ENCODE peak calls at places on chromosomes 12 and 14, in nine cellular contexts. R, P, Y, W, D, F, B, N and U are unnamed samples.
A peak's percentile ranks its signal among the peaks of the same experiment; 100 is the strongest.

GRCh38 chr14:100874411-100875091 is 29.0 kb downstream of the RTL1 start:
- DNase-seq in B (no peak), R (no peak), W (no peak), D (no peak), N (no peak), F (no peak), P (no peak), Y (no peak), U (no peak)

GRCh38 chr14:88929656-88930436 is 105.4 kb downstream of the TTC8 start:
- DNase-seq in P (no peak), R (no peak), Y (no peak), W (no peak), N (no peak), F (no peak), D (peak; percentile 12), B (no peak), U (no peak)

GRCh38 chr14:35826218-35826951 is at the start of gene BRMS1L:
- DNase-seq in W (peak; percentile 99), P (peak; percentile 100), R (peak; percentile 97), D (peak; percentile 99), B (peak; percentile 99), Y (peak; percentile 99), N (peak; percentile 98), F (peak; percentile 99), U (peak; percentile 95)

GRCh38 chr12:131803995-131804521 is 24.1 kb upstream of the MMP17 start:
- DNase-seq in N (no peak), B (no peak), Y (no peak), R (no peak), F (no peak), W (no peak), P (peak; percentile 65), D (no peak), U (no peak)

GRCh38 chr12:121255433-121255832 is 41.1 kb downstream of the CAMKK2 start:
- DNase-seq in B (no peak), R (no peak), P (no peak), D (no peak), N (no peak), W (no peak), F (no peak), Y (no peak), U (no peak)

GRCh38 chr12:30440826-30441602 is 254.7 kb downstream of the IPO8 start:
- DNase-seq in R (peak; percentile 27), N (no peak), W (no peak), B (no peak), D (peak; percentile 35), F (no peak), Y (no peak), P (peak; percentile 66), U (peak; percentile 43)

GRCh38 chr12:1591543-1591942 is 2.8 kb downstream of the FBXL14 start:
- DNase-seq in D (no peak), F (no peak), N (no peak), P (peak; percentile 43), Y (no peak), B (no peak), W (no peak), R (no peak), U (no peak)

GRCh38 chr12:94055528-94055927 is 92.8 kb upstream of the PLXNC1 start:
- DNase-seq in D (no peak), P (no peak), R (no peak), N (no peak), Y (no peak), B (no peak), F (no peak), W (no peak), U (no peak)

GRCh38 chr14:74459289-74459946 is 33.4 kb upstream of the SYNDIG1L start:
- DNase-seq in B (peak; percentile 39), Y (no peak), N (no peak), P (peak; percentile 72), F (no peak), R (peak; percentile 66), W (no peak), D (peak; percentile 48), U (no peak)

GRCh38 chr12:115897718-115898117 is 379.8 kb downstream of the MED13L start:
- DNase-seq in F (no peak), R (no peak), N (no peak), Y (no peak), B (no peak), D (no peak), P (no peak), W (no peak), U (no peak)

GRCh38 chr14:54747616-54748015 is 155.0 kb downstream of the GCH1 start:
- DNase-seq in B (no peak), N (no peak), W (no peak), F (no peak), P (no peak), D (no peak), Y (no peak), R (no peak), U (no peak)

GRCh38 chr12:24754690-24755638 is 193.9 kb downstream of the BCAT1 start:
- DNase-seq in P (peak; percentile 72), W (no peak), N (no peak), D (no peak), R (peak; percentile 65), F (no peak), B (no peak), Y (no peak), U (no peak)

GRCh38 chr12:109683316-109683715 is 30.3 kb upstream of the FAM222A start:
- DNase-seq in N (no peak), D (no peak), R (no peak), F (no peak), Y (no peak), P (no peak), W (no peak), B (no peak), U (no peak)

GRCh38 chr14:88630565-88630964 is 67.7 kb downstream of the ZC3H14 start:
- DNase-seq in N (no peak), R (no peak), Y (no peak), F (no peak), B (no peak), D (peak; percentile 18), P (peak; percentile 90), W (no peak), U (no peak)

GRCh38 chr14:75127903-75128595 is 1.2 kb upstream of the NEK9 start:
- DNase-seq in F (no peak), Y (no peak), R (no peak), P (no peak), B (no peak), N (no peak), W (no peak), D (no peak), U (no peak)